ENCODE peak calls at places on chromosomes 4 and X, in four cellular contexts. N, A, L and P are unnamed samples.

GRCh38 chr4:159551268-159551667 is 448.4 kb downstream of the RAPGEF2 start:
- DNase-seq in L (no peak), A (no peak), N (no peak), P (no peak)

GRCh38 chr4:44660396-44660795 is 9.0 kb upstream of the YIPF7 start:
- DNase-seq in A (no peak), L (no peak), N (no peak), P (no peak)

GRCh38 chr4:38820329-38821061 is 15.9 kb upstream of the TLR1 start:
- DNase-seq in L (no peak), A (no peak), N (no peak), P (no peak)

GRCh38 chr4:55549888-55550287 is 3.2 kb upstream of the CLOCK start:
- DNase-seq in N (no peak), A (no peak), L (no peak), P (peak; percentile 94)

GRCh38 chrX:288561-288991 is 7.4 kb downstream of the PLCXD1 start:
- DNase-seq in L (peak; percentile 40), N (no peak), A (no peak), P (no peak)

GRCh38 chrX:139892512-139892911 is 40.3 kb downstream of the ATP11C start:
- DNase-seq in A (no peak), L (no peak), N (no peak), P (no peak)

GRCh38 chr4:76620723-76621463 is 185.9 kb downstream of the SHROOM3 start:
- DNase-seq in L (no peak), A (no peak), N (no peak), P (no peak)

GRCh38 chr4:117429506-117429905 is 344.1 kb upstream of the TRAM1L1 start:
- DNase-seq in L (no peak), N (no peak), A (no peak), P (no peak)

GRCh38 chr4:156608651-156609050 is 362.9 kb downstream of the PDGFC start:
- DNase-seq in L (no peak), A (no peak), N (no peak), P (no peak)

GRCh38 chr4:3462790-3463415 is at the start of gene DOK7:
- DNase-seq in N (no peak), L (no peak), A (no peak), P (no peak)

GRCh38 chr4:60201052-60201673 is 999.0 kb upstream of the ADGRL3 start:
- DNase-seq in N (no peak), A (peak; percentile 52), L (peak; percentile 48), P (peak; percentile 17)

GRCh38 chr4:107094976-107095375 is 58.9 kb upstream of the DKK2 start:
- DNase-seq in N (no peak), A (no peak), L (no peak), P (no peak)

GRCh38 chr4:29375716-29376115 is 1344.5 kb upstream of the PCDH7 start:
- DNase-seq in N (no peak), A (no peak), L (no peak), P (no peak)

GRCh38 chrX:53093177-53093655 is 726 bp upstream of the KANTR start:
- DNase-seq in A (peak; percentile 85), N (peak; percentile 69), L (peak; percentile 86), P (peak; percentile 59)